ENCODE peak calls at places on chromosomes 5 and 9, in nine cellular contexts. H is adrenal gland; M is HT1080; U is stomach; O is activated effector memory CD4-positive, alpha-beta T cell treated with Interleukin-2 at 50 U/mL for 16 hours; F is GM04503; G is T-helper 1 cell; C is M059J; Y is RCC 7860. R is an unnamed sample.

GRCh38 chr9:113479150-113479761 is 15.7 kb downstream of the RGS3 start:
- DNase-seq in G (no peak), M (no peak), F (no peak), Y (no peak), U (peak), O (peak), C (peak), H (peak), R (no peak)

GRCh38 chr9:137275937-137276756 is 1.4 kb upstream of the TOR4A start:
- DNase-seq in G (no peak), O (no peak), F (no peak), H (no peak), U (no peak), Y (no peak), M (no peak), C (no peak), R (no peak)

GRCh38 chr5:66454186-66455078 is 141.8 kb upstream of the MAST4 start:
- DNase-seq in F (no peak), M (peak), O (no peak), H (no peak), U (no peak), G (no peak), Y (no peak), C (peak), R (peak)

GRCh38 chr9:131965101-131965500 is 114.6 kb downstream of the MED27 start:
- DNase-seq in Y (no peak), O (no peak), C (no peak), F (no peak), U (no peak), M (no peak), H (no peak), G (no peak), R (no peak)

GRCh38 chr9:14221558-14221957 is 92.4 kb downstream of the NFIB start:
- DNase-seq in C (peak), Y (peak), F (peak), M (peak), G (no peak), H (no peak), O (no peak), U (no peak), R (peak)

GRCh38 chr5:84378961-84379360 is 5.7 kb downstream of the EDIL3 start:
- DNase-seq in U (no peak), C (peak), Y (peak), H (no peak), M (no peak), O (no peak), F (no peak), G (no peak), R (no peak)

GRCh38 chr5:139369181-139369580 is 13.9 kb downstream of the SLC23A1 start:
- DNase-seq in F (no peak), M (peak), U (no peak), Y (no peak), G (no peak), O (no peak), C (no peak), H (no peak), R (no peak)

GRCh38 chr9:70525553-70525952 is 111.1 kb upstream of the KLF9 start:
- DNase-seq in U (no peak), C (peak), F (no peak), G (no peak), M (peak), O (no peak), H (no peak), Y (no peak), R (no peak)

GRCh38 chr9:137417161-137418021 is 5.6 kb downstream of the EXD3 start:
- DNase-seq in M (no peak), U (no peak), G (no peak), Y (no peak), O (no peak), F (no peak), C (no peak), H (no peak), R (no peak)

GRCh38 chr5:142660731-142661130 is 25.2 kb downstream of the FGF1 start:
- DNase-seq in G (no peak), H (no peak), C (no peak), Y (no peak), M (no peak), U (no peak), F (no peak), O (no peak), R (no peak)

GRCh38 chr5:83474170-83474796 is 2.7 kb downstream of the VCAN start:
- DNase-seq in F (no peak), O (no peak), U (peak), M (peak), Y (peak), H (peak), C (peak), G (no peak), R (peak)

GRCh38 chr9:114098021-114098659 is 952 bp downstream of the KIF12 start:
- DNase-seq in U (peak), O (no peak), C (peak), H (no peak), F (no peak), Y (peak), M (no peak), G (no peak), R (no peak)

GRCh38 chr9:29160763-29161353 is 1587.6 kb upstream of the C9orf72 start:
- DNase-seq in U (no peak), F (no peak), G (no peak), O (no peak), C (no peak), M (no peak), H (no peak), Y (no peak), R (no peak)

GRCh38 chr5:154238776-154239481 is 48.4 kb downstream of the GALNT10 start:
- DNase-seq in G (no peak), C (no peak), O (no peak), Y (no peak), H (no peak), F (no peak), U (no peak), M (no peak), R (no peak)

GRCh38 chr9:88049677-88050307 is 75.5 kb upstream of the CDK20 start:
- DNase-seq in H (no peak), U (no peak), G (no peak), M (no peak), Y (no peak), F (no peak), C (no peak), O (no peak), R (no peak)

GRCh38 chr5:171945066-171945465 is 61.4 kb downstream of the FBXW11 start:
- DNase-seq in Y (no peak), F (no peak), U (no peak), M (no peak), O (no peak), G (no peak), H (no peak), C (peak), R (no peak)

GRCh38 chr9:126704157-126704941 is 90.6 kb downstream of the LMX1B start:
- DNase-seq in M (peak), U (no peak), O (no peak), C (peak), G (no peak), H (peak), F (no peak), Y (peak), R (peak)

GRCh38 chr9:126128494-126129142 is 198.0 kb upstream of the MVB12B start:
- DNase-seq in O (no peak), H (peak), U (peak), C (no peak), Y (no peak), G (no peak), M (no peak), F (no peak), R (no peak)

GRCh38 chr9:35106343-35106730 is 3.4 kb upstream of the STOML2 start:
- DNase-seq in F (no peak), O (no peak), Y (no peak), C (no peak), H (peak), U (no peak), G (no peak), M (no peak), R (no peak)

GRCh38 chr5:10222326-10222725 is 27.4 kb downstream of the ATPSCKMT start:
- DNase-seq in C (no peak), H (no peak), O (no peak), G (no peak), M (no peak), U (no peak), Y (no peak), F (no peak), R (no peak)

GRCh38 chr9:118595719-118596305 is 773.4 kb downstream of the BRINP1 start:
- DNase-seq in Y (peak), M (peak), O (no peak), H (peak), F (peak), G (no peak), U (no peak), C (peak), R (peak)

GRCh38 chr5:169744336-169744735 is 107.3 kb downstream of the DOCK2 start:
- DNase-seq in M (no peak), Y (no peak), O (no peak), F (no peak), C (peak), U (no peak), H (no peak), G (no peak), R (no peak)

GRCh38 chr5:67164856-67165523 is 31.6 kb downstream of the CD180 start:
- DNase-seq in Y (no peak), O (no peak), G (no peak), H (no peak), F (no peak), U (no peak), C (no peak), M (no peak), R (no peak)

GRCh38 chr9:21969011-21969935 is 24.9 kb downstream of the CDKN2A start:
- DNase-seq in Y (no peak), M (no peak), H (no peak), C (no peak), U (no peak), F (no peak), O (no peak), G (no peak), R (no peak)

GRCh38 chr5:73066466-73066865 is 53.9 kb upstream of the TMEM171 start:
- DNase-seq in C (peak), G (no peak), O (no peak), H (no peak), M (peak), F (no peak), Y (no peak), U (no peak), R (no peak)

GRCh38 chr5:87195616-87196015 is 72.1 kb upstream of the RASA1 start:
- DNase-seq in G (no peak), Y (no peak), M (peak), U (no peak), H (no peak), F (no peak), O (no peak), C (peak), R (no peak)

GRCh38 chr5:12204761-12205160 is 300.5 kb upstream of the CTNND2 start:
- DNase-seq in U (no peak), O (no peak), G (no peak), F (no peak), M (no peak), C (peak), Y (no peak), H (no peak), R (no peak)

GRCh38 chr5:172486451-172486850 is 32.1 kb upstream of the SH3PXD2B start:
- DNase-seq in M (no peak), O (no peak), F (no peak), H (no peak), G (no peak), Y (no peak), C (no peak), U (no peak), R (no peak)

GRCh38 chr9:130336885-130337284 is 71.3 kb downstream of the HMCN2 start:
- DNase-seq in F (no peak), H (no peak), O (no peak), C (no peak), U (no peak), Y (no peak), G (no peak), M (no peak), R (no peak)

GRCh38 chr5:168282120-168282519 is 9.3 kb upstream of the WWC1 start:
- DNase-seq in F (no peak), C (no peak), U (no peak), M (peak), G (no peak), Y (no peak), O (no peak), H (no peak), R (no peak)

GRCh38 chr5:180170111-180170809 is 38.8 kb downstream of the RASGEF1C start:
- DNase-seq in F (no peak), C (no peak), O (no peak), U (no peak), Y (no peak), M (no peak), G (no peak), H (no peak), R (no peak)

GRCh38 chr5:69335341-69335975 is 2.9 kb upstream of the CCDC125 start:
- DNase-seq in U (no peak), Y (no peak), M (no peak), H (peak), O (no peak), F (no peak), G (no peak), C (peak), R (no peak)

GRCh38 chr9:109232449-109232848 is 65.4 kb upstream of the FRRS1L start:
- DNase-seq in U (no peak), H (no peak), F (no peak), M (peak), Y (peak), C (peak), G (no peak), O (no peak), R (peak)

GRCh38 chr9:132125944-132126720 is 35.7 kb upstream of the NTNG2 start:
- DNase-seq in M (no peak), Y (no peak), C (peak), G (no peak), F (no peak), O (no peak), U (no peak), H (no peak), R (no peak)

GRCh38 chr5:2750758-2751464 is 566 bp downstream of the IRX2 start:
- DNase-seq in Y (no peak), O (no peak), H (no peak), M (no peak), F (no peak), C (no peak), G (no peak), U (no peak), R (no peak)

GRCh38 chr5:86964889-86965288 is 302.8 kb upstream of the RASA1 start:
- DNase-seq in F (no peak), Y (no peak), U (no peak), H (no peak), M (no peak), C (no peak), O (no peak), G (no peak), R (no peak)

GRCh38 chr9:129567842-129568559 is 52.9 kb downstream of the C9orf50 start:
- DNase-seq in F (no peak), G (no peak), O (no peak), H (no peak), C (peak), U (peak), M (peak), Y (peak), R (peak)